ENCODE peak calls at places on chromosomes 13 and 19, in four cellular contexts. One of them, this sample, is unnamed.

GRCh38 chr13:93794197-93794885 is 567.7 kb downstream of the GPC6 start:
- DNase-seq in pulmonary artery endothelial cell: no peak
- DNase-seq in lung: no peak
- DNase-seq in hippocampal formation: no peak
- DNase-seq in this sample: no peak

GRCh38 chr19:13099073-13099999 is 3.3 kb downstream of the LYL1 start:
- DNase-seq in pulmonary artery endothelial cell: no peak
- DNase-seq in lung: peak
- DNase-seq in hippocampal formation: no peak
- DNase-seq in this sample: no peak

GRCh38 chr19:3723883-3724282 is 15.7 kb downstream of the TJP3 start:
- DNase-seq in pulmonary artery endothelial cell: no peak
- DNase-seq in lung: no peak
- DNase-seq in hippocampal formation: no peak
- DNase-seq in this sample: no peak

GRCh38 chr13:71610876-71611275 is 256.1 kb downstream of the DACH1 start:
- DNase-seq in pulmonary artery endothelial cell: no peak
- DNase-seq in lung: no peak
- DNase-seq in hippocampal formation: no peak
- DNase-seq in this sample: no peak

GRCh38 chr13:43830481-43830873 is 43.7 kb upstream of the ENOX1 start:
- DNase-seq in pulmonary artery endothelial cell: no peak
- DNase-seq in lung: no peak
- DNase-seq in hippocampal formation: no peak
- DNase-seq in this sample: no peak

GRCh38 chr13:20799726-20800416 is 26.1 kb upstream of the EEF1AKMT1 start:
- DNase-seq in pulmonary artery endothelial cell: no peak
- DNase-seq in lung: no peak
- DNase-seq in hippocampal formation: no peak
- DNase-seq in this sample: no peak

GRCh38 chr13:35255241-35255640 is 221.2 kb downstream of the MAB21L1 start:
- DNase-seq in pulmonary artery endothelial cell: no peak
- DNase-seq in lung: no peak
- DNase-seq in hippocampal formation: no peak
- DNase-seq in this sample: no peak

GRCh38 chr13:57666554-57666953 is 35.0 kb downstream of the PCDH17 start:
- DNase-seq in pulmonary artery endothelial cell: no peak
- DNase-seq in lung: no peak
- DNase-seq in hippocampal formation: no peak
- DNase-seq in this sample: no peak

GRCh38 chr13:73173160-73173905 is 114.5 kb downstream of the KLF5 start:
- DNase-seq in pulmonary artery endothelial cell: no peak
- DNase-seq in lung: no peak
- DNase-seq in hippocampal formation: no peak
- DNase-seq in this sample: no peak

GRCh38 chr19:40223135-40223822 is 3.2 kb downstream of the CCNP start:
- DNase-seq in pulmonary artery endothelial cell: no peak
- DNase-seq in lung: no peak
- DNase-seq in hippocampal formation: no peak
- DNase-seq in this sample: no peak

GRCh38 chr13:45055198-45055901 is 65.0 kb upstream of the GTF2F2 start:
- DNase-seq in pulmonary artery endothelial cell: no peak
- DNase-seq in lung: no peak
- DNase-seq in hippocampal formation: peak
- DNase-seq in this sample: peak

GRCh38 chr13:39676315-39676876 is 20.9 kb downstream of the COG6 start:
- DNase-seq in pulmonary artery endothelial cell: peak
- DNase-seq in lung: no peak
- DNase-seq in hippocampal formation: peak
- DNase-seq in this sample: peak

GRCh38 chr19:48982280-48982679 is 10.8 kb downstream of the GYS1 start:
- DNase-seq in pulmonary artery endothelial cell: no peak
- DNase-seq in lung: no peak
- DNase-seq in hippocampal formation: no peak
- DNase-seq in this sample: no peak

GRCh38 chr13:26749285-26749684 is 11.3 kb downstream of the GPR12 start:
- DNase-seq in pulmonary artery endothelial cell: no peak
- DNase-seq in lung: no peak
- DNase-seq in hippocampal formation: no peak
- DNase-seq in this sample: no peak

GRCh38 chr13:79307866-79308298 is 98.2 kb downstream of the RBM26 start:
- DNase-seq in pulmonary artery endothelial cell: no peak
- DNase-seq in lung: no peak
- DNase-seq in hippocampal formation: peak
- DNase-seq in this sample: no peak

GRCh38 chr19:8965887-8966286 is 44.3 kb downstream of the MUC16 start:
- DNase-seq in pulmonary artery endothelial cell: no peak
- DNase-seq in lung: no peak
- DNase-seq in hippocampal formation: no peak
- DNase-seq in this sample: no peak

GRCh38 chr13:35475131-35475959 is 1.1 kb downstream of the MAB21L1 start:
- DNase-seq in pulmonary artery endothelial cell: no peak
- DNase-seq in lung: no peak
- DNase-seq in hippocampal formation: no peak
- DNase-seq in this sample: no peak

GRCh38 chr19:50537769-50538230 is 24.1 kb upstream of the ASPDH start:
- DNase-seq in pulmonary artery endothelial cell: peak
- DNase-seq in lung: peak
- DNase-seq in hippocampal formation: peak
- DNase-seq in this sample: peak

GRCh38 chr13:30618186-30618937 is 642 bp downstream of the USPL1 start:
- DNase-seq in pulmonary artery endothelial cell: no peak
- DNase-seq in lung: no peak
- DNase-seq in hippocampal formation: no peak
- DNase-seq in this sample: no peak

GRCh38 chr13:37540228-37540627 is 58.3 kb downstream of the POSTN start:
- DNase-seq in pulmonary artery endothelial cell: no peak
- DNase-seq in lung: no peak
- DNase-seq in hippocampal formation: no peak
- DNase-seq in this sample: no peak

GRCh38 chr19:3184847-3185481 is 766 bp upstream of the NCLN start:
- DNase-seq in pulmonary artery endothelial cell: peak
- DNase-seq in lung: peak
- DNase-seq in hippocampal formation: peak
- DNase-seq in this sample: peak

GRCh38 chr19:30240904-30241695 is 131.1 kb upstream of the ZNF536 start:
- DNase-seq in pulmonary artery endothelial cell: no peak
- DNase-seq in lung: no peak
- DNase-seq in hippocampal formation: no peak
- DNase-seq in this sample: no peak

GRCh38 chr19:15268928-15269253 is 36.6 kb upstream of the EPHX3 start:
- DNase-seq in pulmonary artery endothelial cell: no peak
- DNase-seq in lung: no peak
- DNase-seq in hippocampal formation: no peak
- DNase-seq in this sample: no peak

GRCh38 chr19:10514211-10515145 is 2.8 kb downstream of the S1PR5 start:
- DNase-seq in pulmonary artery endothelial cell: no peak
- DNase-seq in lung: no peak
- DNase-seq in hippocampal formation: no peak
- DNase-seq in this sample: no peak

GRCh38 chr13:76833465-76833864 is 52.7 kb downstream of the KCTD12 start:
- DNase-seq in pulmonary artery endothelial cell: no peak
- DNase-seq in lung: no peak
- DNase-seq in hippocampal formation: no peak
- DNase-seq in this sample: no peak

GRCh38 chr19:6739884-6740588 is 556 bp downstream of the TRIP10 start:
- DNase-seq in pulmonary artery endothelial cell: no peak
- DNase-seq in lung: no peak
- DNase-seq in hippocampal formation: no peak
- DNase-seq in this sample: no peak

GRCh38 chr19:15118789-15119494 is 11.7 kb downstream of the SYDE1 start:
- DNase-seq in pulmonary artery endothelial cell: no peak
- DNase-seq in lung: no peak
- DNase-seq in hippocampal formation: no peak
- DNase-seq in this sample: no peak

GRCh38 chr13:84130739-84131138 is 248.5 kb upstream of the SLITRK1 start:
- DNase-seq in pulmonary artery endothelial cell: no peak
- DNase-seq in lung: no peak
- DNase-seq in hippocampal formation: no peak
- DNase-seq in this sample: no peak